ENCODE peak calls at places on chromosome 17, in four cellular contexts. Y is cardiac fibroblast, A is NCI-H1694 treated with DMSO at 0.1 percent for 48 hours, E is kidney. X is an unnamed sample.

GRCh38 chr17:81117672-81118198 is 47.6 kb upstream of the PVALEF start:
- DNase-seq in Y (no peak), E (no peak), A (no peak), X (no peak)

GRCh38 chr17:77692571-77693161 is 265.8 kb upstream of the TNRC6C start:
- DNase-seq in Y (peak), E (no peak), A (no peak), X (peak)

GRCh38 chr17:21359483-21359840 is 16.7 kb upstream of the KCNJ12 start:
- DNase-seq in E (peak), Y (no peak), A (no peak), X (peak)

GRCh38 chr17:32285770-32286517 is 20.3 kb downstream of the RHBDL3 start:
- DNase-seq in Y (no peak), E (no peak), A (no peak), X (peak)

GRCh38 chr17:59696682-59697277 is 10.4 kb downstream of the PTRH2 start:
- DNase-seq in Y (no peak), A (no peak), E (no peak), X (no peak)

GRCh38 chr17:51372345-51373004 is 112.1 kb downstream of the UTP18 start:
- DNase-seq in A (no peak), E (no peak), Y (peak), X (no peak)

GRCh38 chr17:40309031-40309937 is at the start of gene RARA:
- DNase-seq in A (peak), E (peak), Y (no peak), X (peak)

GRCh38 chr17:81846743-81847689 is 12.2 kb upstream of the PPP1R27 start:
- DNase-seq in A (no peak), E (peak), Y (no peak), X (peak)

GRCh38 chr17:49676276-49676868 is 1.5 kb downstream of the SPOP start:
- DNase-seq in E (no peak), Y (peak), A (no peak), X (peak)

GRCh38 chr17:57918017-57918895 is 37.0 kb downstream of the CUEDC1 start:
- DNase-seq in E (no peak), A (no peak), Y (peak), X (peak)

GRCh38 chr17:47119746-47120520 is 69.2 kb downstream of the CDC27 start:
- DNase-seq in Y (peak), E (no peak), A (no peak), X (peak)

GRCh38 chr17:77686903-77687302 is 271.6 kb upstream of the TNRC6C start:
- DNase-seq in E (no peak), A (no peak), Y (no peak), X (no peak)

GRCh38 chr17:82270651-82271050 is 2.8 kb downstream of the CSNK1D start:
- DNase-seq in E (peak), Y (no peak), A (no peak), X (no peak)

GRCh38 chr17:73347355-73347754 is 35.6 kb upstream of the CDC42EP4 start:
- DNase-seq in E (no peak), A (no peak), Y (no peak), X (peak)